ENCODE peak calls at places on chromosomes 7 and 10, in eight cellular contexts. N, V, Y, L, R, P, H and K are unnamed samples.

GRCh38 chr7:16027396-16027795 is 340.9 kb upstream of the MEOX2 start:
- DNase-seq in N (no peak), V (no peak), Y (no peak), L (peak), R (no peak), P (no peak), H (no peak), K (no peak)

GRCh38 chr7:98875501-98875900 is 2.8 kb upstream of the TRRAP start:
- DNase-seq in N (no peak), V (no peak), Y (peak), L (no peak), R (no peak), P (no peak), H (no peak), K (no peak)

GRCh38 chr10:6621536-6621935 is 41.5 kb upstream of the PRKCQ start:
- DNase-seq in N (no peak), V (no peak), Y (no peak), L (peak), R (no peak), P (no peak), H (no peak), K (no peak)

GRCh38 chr7:922334-923107 is 32.0 kb downstream of the ADAP1 start:
- DNase-seq in N (no peak), V (no peak), Y (peak), L (no peak), R (peak), P (no peak), H (peak), K (no peak)

GRCh38 chr7:32222251-32222900 is 152.2 kb upstream of the PDE1C start:
- DNase-seq in N (no peak), V (no peak), Y (no peak), L (no peak), R (no peak), P (no peak), H (no peak), K (no peak)

GRCh38 chr7:90188281-90188680 is 23.3 kb upstream of the STEAP2 start:
- DNase-seq in N (no peak), V (no peak), Y (no peak), L (no peak), R (no peak), P (no peak), H (no peak), K (no peak)

GRCh38 chr10:4334076-4334475 is 491.9 kb upstream of the AKR1E2 start:
- DNase-seq in N (no peak), V (no peak), Y (no peak), L (no peak), R (no peak), P (no peak), H (no peak), K (no peak)

GRCh38 chr7:150855046-150855445 is 2.7 kb downstream of the AOC1 start:
- DNase-seq in N (no peak), V (no peak), Y (no peak), L (no peak), R (no peak), P (no peak), H (no peak), K (no peak)

GRCh38 chr7:152571031-152571430 is 104.9 kb downstream of the XRCC2 start:
- DNase-seq in N (no peak), V (no peak), Y (peak), L (no peak), R (no peak), P (no peak), H (no peak), K (no peak)

GRCh38 chr10:104694074-104694473 is 53.0 kb downstream of the SORCS3 start:
- DNase-seq in N (no peak), V (no peak), Y (no peak), L (no peak), R (no peak), P (no peak), H (no peak), K (no peak)

GRCh38 chr7:47371733-47372368 is 210.1 kb downstream of the TNS3 start:
- DNase-seq in N (no peak), V (no peak), Y (no peak), L (peak), R (peak), P (peak), H (no peak), K (peak)

GRCh38 chr7:130022115-130022514 is 29.1 kb downstream of the ZC3HC1 start:
- DNase-seq in N (no peak), V (no peak), Y (peak), L (no peak), R (peak), P (no peak), H (no peak), K (no peak)